ENCODE peak calls at places on chromosomes 6 and 20, in six cellular contexts. T is AG09309, R is RWPE1, E is brain microvascular endothelial cell, N is progenitor cell of endocrine pancreas, P is lung. S is an unnamed sample.

GRCh38 chr6:155349129-155349528 is 34.8 kb upstream of the TFB1M start:
- DNase-seq in N (no peak), R (no peak), P (no peak), E (peak), T (no peak), S (no peak)

GRCh38 chr6:64580346-64580745 is 944.7 kb downstream of the PHF3 start:
- DNase-seq in N (no peak), R (peak), P (no peak), T (no peak), E (no peak), S (no peak)

GRCh38 chr6:38133932-38134703 is 314.6 kb downstream of the ZFAND3 start:
- DNase-seq in T (no peak), R (no peak), E (no peak), N (no peak), P (no peak), S (no peak)

GRCh38 chr6:99424761-99425646 is at the start of gene PNISR:
- DNase-seq in N (peak), R (peak), P (peak), E (peak), T (peak), S (peak)

GRCh38 chr20:19193349-19193748 is 19.1 kb upstream of the SLC24A3 start:
- DNase-seq in R (no peak), E (no peak), N (no peak), T (no peak), P (no peak), S (no peak)

GRCh38 chr6:53119772-53120409 is 28.8 kb downstream of the GCM1 start:
- DNase-seq in T (no peak), P (no peak), R (peak), N (no peak), E (peak), S (no peak)

GRCh38 chr20:35660122-35660937 is 4.4 kb downstream of the CPNE1 start:
- DNase-seq in N (no peak), P (no peak), R (no peak), T (no peak), E (no peak), S (no peak)

GRCh38 chr6:140281236-140281635 is 906.8 kb upstream of the CITED2 start:
- DNase-seq in P (no peak), R (peak), N (no peak), T (no peak), E (no peak), S (no peak)

GRCh38 chr6:142406131-142406530 is 104.3 kb downstream of the ADGRG6 start:
- DNase-seq in P (no peak), T (no peak), N (no peak), E (no peak), R (no peak), S (no peak)

GRCh38 chr6:118054082-118054481 is 147.0 kb downstream of the SLC35F1 start:
- DNase-seq in P (no peak), E (no peak), R (no peak), T (no peak), N (no peak), S (no peak)

GRCh38 chr6:95087394-95088097 is 489.8 kb upstream of the MANEA start:
- DNase-seq in P (no peak), T (no peak), N (no peak), R (peak), E (peak), S (no peak)

GRCh38 chr6:70864404-70864803 is 92.5 kb downstream of the B3GAT2 start:
- DNase-seq in E (no peak), R (no peak), T (no peak), N (no peak), P (no peak), S (no peak)

GRCh38 chr6:106547961-106548453 is 81.3 kb downstream of the RTN4IP1 start:
- DNase-seq in R (peak), N (no peak), T (no peak), E (peak), P (no peak), S (no peak)

GRCh38 chr6:144007779-144008500 is at the start of gene PLAGL1:
- DNase-seq in P (peak), T (no peak), N (peak), E (peak), R (peak), S (peak)

GRCh38 chr20:38043512-38044300 is 10.2 kb downstream of the RPRD1B start:
- DNase-seq in N (no peak), P (no peak), E (peak), T (peak), R (peak), S (no peak)

GRCh38 chr6:76682842-76683241 is 610.4 kb upstream of the IMPG1 start:
- DNase-seq in R (peak), E (no peak), T (no peak), N (no peak), P (no peak), S (no peak)
- TF ChIP-seq CTCF in R (peak), E (peak), T (peak), N (peak), P (no peak), S (peak)

DNA sequence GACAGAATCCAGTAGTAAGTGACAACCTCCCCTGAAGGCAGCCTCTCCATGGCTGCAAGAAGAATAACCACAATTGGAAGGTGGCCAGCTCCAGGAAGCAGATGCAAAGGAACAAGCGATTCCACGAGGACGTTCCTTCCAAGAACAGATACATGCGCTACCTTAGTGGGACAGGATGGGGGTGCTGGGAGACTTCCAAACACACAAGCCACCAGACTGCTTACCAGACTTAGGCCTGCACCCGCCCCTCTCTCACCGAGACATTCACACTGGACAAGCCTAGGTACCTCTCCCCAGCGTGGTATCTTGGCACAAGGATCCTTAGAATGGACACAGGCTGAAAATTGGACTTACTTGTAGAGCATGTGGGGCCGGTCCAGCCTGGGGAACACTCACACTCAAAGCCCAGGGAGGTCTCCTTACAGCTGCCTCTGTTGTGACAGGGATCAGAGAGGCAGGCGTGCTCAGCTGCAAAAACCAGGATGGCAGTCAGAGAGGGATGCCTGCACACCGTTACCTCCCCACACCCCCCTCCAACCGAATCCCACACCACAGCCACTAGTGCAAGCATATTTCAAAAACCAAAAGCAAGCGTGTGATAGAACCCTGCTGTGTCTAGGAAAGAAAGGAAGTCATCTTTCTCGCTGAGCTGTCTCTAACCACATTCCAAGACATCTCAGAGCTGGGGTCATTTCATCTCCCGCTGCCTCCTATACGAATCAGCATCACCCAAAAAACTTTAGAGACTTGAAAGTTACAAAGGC is 22.4 kb downstream of the JAG1 start:
- DNase-seq in N (no peak), E (peak), R (no peak), P (no peak), T (no peak), S (no peak)
- TF ChIP-seq CTCF in N (no peak), E (peak), R (no peak), P (no peak), T (no peak), S (no peak)

GRCh38 chr6:153309666-153310065 is 178.6 kb upstream of the RGS17 start:
- DNase-seq in E (no peak), T (no peak), N (no peak), P (no peak), R (no peak), S (no peak)

GRCh38 chr6:153312633-153313032 is 181.6 kb upstream of the RGS17 start:
- DNase-seq in R (peak), T (peak), N (no peak), E (peak), P (peak), S (no peak)
- TF ChIP-seq CTCF in R (peak), T (peak), N (peak), E (peak), P (no peak), S (no peak)

GRCh38 chr6:11120273-11121005 is 8.9 kb upstream of the ERVFRD-1 start:
- DNase-seq in E (peak), R (no peak), P (no peak), T (no peak), N (no peak), S (no peak)

GRCh38 chr6:11121851-11122250 is 10.3 kb upstream of the ERVFRD-1 start:
- DNase-seq in N (no peak), E (peak), P (no peak), R (no peak), T (no peak), S (no peak)

GRCh38 chr6:11122380-11122779 is 10.9 kb upstream of the ERVFRD-1 start:
- DNase-seq in T (no peak), N (no peak), P (no peak), E (no peak), R (no peak), S (no peak)

GRCh38 chr6:11126876-11127275 is 15.4 kb upstream of the ERVFRD-1 start:
- DNase-seq in N (no peak), T (no peak), R (no peak), E (peak), P (no peak), S (no peak)

GRCh38 chr6:11123978-11124377 is 12.5 kb upstream of the ERVFRD-1 start:
- DNase-seq in R (no peak), N (no peak), P (no peak), T (no peak), E (no peak), S (no peak)
- TF ChIP-seq CTCF in R (no peak), N (peak), P (no peak), T (no peak), E (peak), S (no peak)

DNA sequence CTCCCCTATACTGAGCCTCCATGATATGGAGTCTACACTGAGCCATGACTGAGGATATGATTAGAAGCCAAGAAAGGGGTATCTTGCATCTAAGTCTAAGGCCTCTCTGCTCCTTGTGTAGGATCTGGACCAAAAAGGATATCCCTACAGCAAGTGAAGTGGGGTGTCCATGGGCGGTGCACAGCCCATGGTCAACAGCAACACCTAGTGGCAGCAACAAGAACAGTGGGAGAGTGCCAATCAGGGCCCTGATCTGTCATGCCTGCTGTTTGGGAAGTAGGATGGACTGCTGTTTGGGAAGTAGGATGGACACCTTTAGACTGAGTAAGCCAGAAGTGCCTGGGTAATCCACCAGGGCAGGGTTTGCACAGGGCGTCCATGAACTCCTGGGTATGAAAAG is 22.4 kb downstream of the PTGIS start:
- DNase-seq in T (no peak), R (no peak), P (no peak), E (no peak), N (no peak), S (no peak)
- TF ChIP-seq CTCF in T (peak), R (no peak), P (no peak), E (peak), N (no peak), S (no peak)

DNA sequence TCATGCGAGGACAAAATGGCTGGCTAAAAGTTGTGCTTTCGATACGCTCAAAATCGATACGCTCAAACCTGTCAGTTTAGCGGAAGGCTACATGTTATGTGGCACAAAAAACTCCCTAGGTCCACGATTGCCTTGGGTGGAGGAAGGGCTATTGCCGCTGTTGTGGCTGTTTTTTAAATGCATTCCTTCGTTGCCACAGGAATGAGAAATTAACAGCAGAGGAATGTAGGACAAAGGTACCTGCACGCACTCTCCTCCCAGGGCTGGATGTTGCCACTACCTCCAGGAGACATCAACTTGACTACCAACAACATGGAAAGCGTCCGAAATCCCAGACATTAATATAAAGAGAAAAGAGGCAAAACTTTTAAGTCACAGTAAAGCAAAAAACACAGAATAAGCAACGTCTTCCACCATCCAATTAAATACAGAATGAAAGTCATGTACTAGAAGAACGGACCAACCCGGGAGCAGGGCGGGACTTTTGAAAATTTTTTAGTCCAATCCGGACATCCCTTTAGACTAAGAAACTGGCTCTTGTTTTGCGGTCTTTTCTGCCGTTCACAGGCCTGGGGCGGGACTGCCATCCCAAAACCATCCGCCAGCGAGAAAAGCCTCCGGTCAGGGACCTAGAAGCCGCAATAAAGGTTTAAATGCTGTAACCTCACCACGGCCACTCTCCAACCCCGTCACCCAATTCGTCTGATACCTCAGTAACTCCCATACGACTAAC is 32.1 kb upstream of the HFE start:
- DNase-seq in T (peak), E (peak), P (peak), R (peak), N (peak), S (peak)
- TF ChIP-seq CTCF in T (no peak), E (peak), P (no peak), R (no peak), N (no peak), S (no peak)

DNA sequence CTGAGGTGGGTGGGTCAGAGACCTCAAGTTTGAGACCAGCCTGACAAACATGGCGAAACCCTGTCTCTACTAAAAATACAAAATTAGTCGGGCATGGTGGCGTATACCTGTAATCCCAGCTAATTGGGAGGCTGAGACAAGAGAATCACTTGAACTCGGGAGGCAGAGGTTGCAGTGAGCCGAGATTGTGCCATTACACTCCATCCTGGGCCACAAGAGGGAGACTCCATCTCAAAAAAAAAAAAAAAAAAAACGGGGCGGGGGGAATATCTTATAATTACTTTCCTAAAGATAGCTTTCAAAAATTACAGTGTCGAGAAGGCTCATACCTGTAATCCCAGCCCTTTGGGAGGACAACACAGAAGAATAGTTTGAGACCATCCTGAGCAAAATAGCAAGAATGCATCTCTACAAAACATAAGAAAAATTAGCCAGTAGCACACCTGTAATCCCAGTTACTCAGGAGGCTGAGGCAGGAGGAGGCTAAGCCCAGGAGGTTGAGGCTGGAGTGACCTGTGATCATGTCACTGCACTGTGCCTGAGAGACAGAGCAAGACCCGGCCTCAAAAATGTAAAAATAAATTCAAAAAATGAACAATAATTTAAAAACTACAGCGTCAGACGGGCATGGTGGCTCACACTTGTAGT is 25.8 kb downstream of the CBFA2T2 start:
- DNase-seq in P (no peak), R (no peak), T (no peak), E (no peak), N (no peak), S (no peak)
- TF ChIP-seq CTCF in P (no peak), R (no peak), T (peak), E (peak), N (peak), S (no peak)